ENCODE peak calls at places on chromosomes 12 and 14, in seven cellular contexts. One of them, this sample, is unnamed.

GRCh38 chr12:14950982-14951746 is 10.2 kb downstream of the ARHGDIB start:
- DNase-seq in PC-9: peak
- DNase-seq in IMR-90: no peak
- DNase-seq in left lung: no peak
- DNase-seq in AG09309: no peak
- DNase-seq in A549: no peak
- DNase-seq in testis: no peak
- DNase-seq in this sample: no peak

GRCh38 chr12:10331642-10332239 is 24.1 kb downstream of the KLRD1 start:
- DNase-seq in PC-9: no peak
- DNase-seq in IMR-90: peak
- DNase-seq in left lung: no peak
- DNase-seq in AG09309: peak
- DNase-seq in A549: peak
- DNase-seq in testis: no peak
- DNase-seq in this sample: peak

GRCh38 chr14:37142835-37143499 is 29.4 kb downstream of the SLC25A21 start:
- DNase-seq in PC-9: no peak
- DNase-seq in IMR-90: peak
- DNase-seq in left lung: no peak
- DNase-seq in AG09309: no peak
- DNase-seq in A549: no peak
- DNase-seq in testis: no peak
- DNase-seq in this sample: peak

GRCh38 chr12:69106482-69107118 is 132.8 kb upstream of the CPSF6 start:
- DNase-seq in PC-9: no peak
- DNase-seq in IMR-90: no peak
- DNase-seq in left lung: no peak
- DNase-seq in AG09309: no peak
- DNase-seq in A549: no peak
- DNase-seq in testis: no peak
- DNase-seq in this sample: no peak

GRCh38 chr12:65728913-65729793 is 95.1 kb upstream of the HMGA2 start:
- DNase-seq in PC-9: no peak
- DNase-seq in IMR-90: peak
- DNase-seq in left lung: peak
- DNase-seq in AG09309: no peak
- DNase-seq in A549: no peak
- DNase-seq in testis: no peak
- DNase-seq in this sample: peak

GRCh38 chr12:48788522-48788851 is 402 bp downstream of the ADCY6 start:
- DNase-seq in PC-9: no peak
- DNase-seq in IMR-90: no peak
- DNase-seq in left lung: peak
- DNase-seq in AG09309: no peak
- DNase-seq in A549: no peak
- DNase-seq in testis: no peak
- DNase-seq in this sample: no peak

GRCh38 chr12:50185975-50186663 is 18.9 kb upstream of the CERS5 start:
- DNase-seq in PC-9: no peak
- DNase-seq in IMR-90: peak
- DNase-seq in left lung: no peak
- DNase-seq in AG09309: peak
- DNase-seq in A549: no peak
- DNase-seq in testis: no peak
- DNase-seq in this sample: peak

GRCh38 chr14:101074124-101075024 is 170.9 kb upstream of the RTL1 start:
- DNase-seq in PC-9: no peak
- DNase-seq in IMR-90: no peak
- DNase-seq in left lung: peak
- DNase-seq in AG09309: no peak
- DNase-seq in A549: no peak
- DNase-seq in testis: peak
- DNase-seq in this sample: no peak

GRCh38 chr12:77847665-77848431 is 17.2 kb downstream of the NAV3 start:
- DNase-seq in PC-9: peak
- DNase-seq in IMR-90: peak
- DNase-seq in left lung: no peak
- DNase-seq in AG09309: peak
- DNase-seq in A549: no peak
- DNase-seq in testis: no peak
- DNase-seq in this sample: peak

GRCh38 chr14:95299271-95299670 is 20.4 kb downstream of the CLMN start:
- DNase-seq in PC-9: no peak
- DNase-seq in IMR-90: no peak
- DNase-seq in left lung: no peak
- DNase-seq in AG09309: no peak
- DNase-seq in A549: no peak
- DNase-seq in testis: no peak
- DNase-seq in this sample: no peak

GRCh38 chr12:77153706-77154105 is 88.3 kb upstream of the E2F7 start:
- DNase-seq in PC-9: no peak
- DNase-seq in IMR-90: no peak
- DNase-seq in left lung: no peak
- DNase-seq in AG09309: no peak
- DNase-seq in A549: no peak
- DNase-seq in testis: no peak
- DNase-seq in this sample: no peak

GRCh38 chr14:99928963-99929362 is 135.8 kb downstream of the EML1 start:
- DNase-seq in PC-9: no peak
- DNase-seq in IMR-90: no peak
- DNase-seq in left lung: no peak
- DNase-seq in AG09309: no peak
- DNase-seq in A549: no peak
- DNase-seq in testis: no peak
- DNase-seq in this sample: no peak

GRCh38 chr12:109944975-109945374 is 44.9 kb downstream of the TCHP start:
- DNase-seq in PC-9: no peak
- DNase-seq in IMR-90: peak
- DNase-seq in left lung: no peak
- DNase-seq in AG09309: no peak
- DNase-seq in A549: no peak
- DNase-seq in testis: peak
- DNase-seq in this sample: peak

GRCh38 chr14:55102141-55102547 is 26.9 kb upstream of the LGALS3 start:
- DNase-seq in PC-9: peak
- DNase-seq in IMR-90: peak
- DNase-seq in left lung: peak
- DNase-seq in AG09309: peak
- DNase-seq in A549: peak
- DNase-seq in testis: peak
- DNase-seq in this sample: peak

GRCh38 chr14:55103005-55103640 is 25.9 kb upstream of the LGALS3 start:
- DNase-seq in PC-9: peak
- DNase-seq in IMR-90: peak
- DNase-seq in left lung: peak
- DNase-seq in AG09309: peak
- DNase-seq in A549: peak
- DNase-seq in testis: peak
- DNase-seq in this sample: peak

GRCh38 chr14:55099741-55100140 is 29.3 kb upstream of the LGALS3 start:
- DNase-seq in PC-9: no peak
- DNase-seq in IMR-90: peak
- DNase-seq in left lung: no peak
- DNase-seq in AG09309: no peak
- DNase-seq in A549: no peak
- DNase-seq in testis: no peak
- DNase-seq in this sample: no peak

GRCh38 chr14:55104051-55104954 is 24.7 kb upstream of the LGALS3 start:
- DNase-seq in PC-9: peak
- DNase-seq in IMR-90: no peak
- DNase-seq in left lung: no peak
- DNase-seq in AG09309: no peak
- DNase-seq in A549: no peak
- DNase-seq in testis: no peak
- DNase-seq in this sample: no peak

DNA sequence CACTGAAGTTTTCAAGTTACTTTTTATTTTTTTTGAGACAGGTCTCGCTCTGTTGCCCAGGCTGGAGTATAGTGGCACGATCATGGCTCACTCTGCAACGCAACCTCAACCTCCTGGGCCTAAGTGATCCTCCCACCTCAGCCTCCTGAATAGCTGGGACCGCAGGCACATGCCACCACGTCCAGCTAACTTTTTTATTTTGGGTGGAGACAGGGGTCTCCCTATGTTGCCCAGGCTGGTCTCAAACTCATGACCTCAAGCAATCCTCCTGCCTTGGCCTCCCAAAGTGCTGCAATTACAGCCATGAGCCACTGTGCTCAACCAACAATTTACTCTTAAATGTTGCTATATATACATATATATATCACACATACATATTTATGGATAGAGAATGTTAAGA is 27.4 kb upstream of the LGALS3 start:
- DNase-seq in PC-9: no peak
- DNase-seq in IMR-90: no peak
- DNase-seq in left lung: no peak
- DNase-seq in AG09309: no peak
- DNase-seq in A549: no peak
- DNase-seq in testis: no peak
- DNase-seq in this sample: no peak
- TF ChIP-seq CTCF in PC-9: no peak
- TF ChIP-seq CTCF in IMR-90: no peak
- TF ChIP-seq CTCF in left lung: no peak
- TF ChIP-seq CTCF in AG09309: no peak
- TF ChIP-seq CTCF in A549: no peak
- TF ChIP-seq CTCF in testis: no peak
- TF ChIP-seq CTCF in this sample: no peak

DNA sequence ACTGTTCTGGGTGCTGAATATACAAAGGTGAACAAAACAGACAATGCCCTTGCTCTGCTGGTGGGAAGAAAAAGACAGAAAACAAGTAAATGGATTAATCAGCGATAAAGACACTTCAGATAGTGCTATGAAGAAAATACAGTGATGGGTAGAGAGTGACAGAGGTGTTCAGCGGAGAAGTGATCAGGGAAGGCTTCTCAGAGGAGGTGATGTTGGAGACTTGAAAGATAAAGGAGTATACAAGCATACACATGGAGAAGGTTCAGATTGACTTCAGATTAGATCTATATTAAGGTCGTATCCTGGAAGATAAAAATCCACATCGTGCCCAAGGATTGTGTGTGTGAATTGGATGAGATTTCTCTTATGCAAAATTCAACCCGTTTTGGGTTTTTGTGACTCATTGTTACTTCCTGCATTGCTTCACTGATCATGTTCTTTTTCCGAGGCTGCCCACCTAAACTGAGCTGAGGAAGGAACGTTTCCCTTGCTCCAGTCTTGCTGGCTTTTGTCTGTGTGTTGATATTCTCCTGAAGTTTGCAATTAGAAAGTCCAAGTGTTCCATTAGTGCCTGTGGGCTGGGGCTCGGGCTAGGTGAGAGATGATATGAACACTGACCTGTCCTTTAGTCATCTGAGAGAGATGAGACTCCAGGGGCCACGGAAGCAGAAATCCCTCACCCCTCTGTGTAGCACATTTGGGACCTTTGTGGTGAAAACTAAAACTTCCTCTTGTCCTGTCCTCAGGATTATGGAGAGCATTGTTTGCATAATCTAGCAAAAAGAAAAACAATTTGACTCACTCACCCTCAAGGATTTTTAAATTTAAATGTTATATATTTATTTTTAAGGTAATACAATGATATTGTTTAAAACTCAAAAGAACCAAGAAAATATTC is 27.6 kb downstream of the PLXNC1 start:
- DNase-seq in PC-9: no peak
- DNase-seq in IMR-90: peak
- DNase-seq in left lung: no peak
- DNase-seq in AG09309: no peak
- DNase-seq in A549: no peak
- DNase-seq in testis: no peak
- DNase-seq in this sample: no peak
- H3K4me3 ChIP-seq in PC-9: no peak
- H3K4me3 ChIP-seq in IMR-90: no peak
- H3K4me3 ChIP-seq in left lung: no peak
- H3K4me3 ChIP-seq in AG09309: no peak
- H3K4me3 ChIP-seq in A549: no peak
- H3K4me3 ChIP-seq in testis: no peak
- H3K4me3 ChIP-seq in this sample: no peak

DNA sequence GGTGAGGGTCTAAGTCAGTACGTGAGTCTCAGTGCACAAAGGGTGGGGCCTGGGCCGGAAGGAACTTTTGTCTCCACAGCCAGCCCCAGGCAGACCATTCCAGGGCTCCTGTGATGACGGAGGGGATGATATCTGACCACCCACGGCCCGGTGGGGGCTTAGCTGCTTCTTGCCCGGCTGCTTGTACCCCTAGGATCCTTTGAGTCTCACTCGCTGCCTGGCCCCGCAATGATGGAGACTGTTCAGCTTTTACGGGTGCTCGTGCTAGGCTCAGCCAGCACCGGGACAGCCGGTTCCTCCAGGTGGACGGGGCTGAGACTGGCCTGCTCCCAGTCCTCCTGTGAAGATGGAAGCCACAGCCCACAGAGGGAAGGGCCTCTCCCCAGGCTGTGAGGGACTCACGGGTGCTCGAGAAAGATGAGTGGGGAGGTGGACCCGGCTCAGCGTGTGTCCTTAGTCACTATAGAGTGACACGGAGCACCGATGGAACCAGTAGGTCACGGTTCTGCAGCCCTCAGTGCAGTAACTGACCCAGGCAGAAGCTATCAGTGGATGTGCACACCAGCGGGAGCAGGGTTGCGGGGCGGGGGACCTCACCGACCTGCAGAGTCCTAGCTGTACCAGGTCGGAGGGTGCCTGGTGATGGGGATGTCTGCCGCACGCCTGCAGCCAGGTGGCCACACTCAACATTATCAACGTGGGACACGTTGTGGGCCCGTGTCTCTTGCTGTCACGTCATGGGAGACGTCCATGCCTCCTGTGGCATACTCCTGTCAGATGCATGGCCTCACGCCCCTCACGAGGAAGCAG is 55.0 kb downstream of the ADGRD1 start:
- DNase-seq in PC-9: no peak
- DNase-seq in IMR-90: no peak
- DNase-seq in left lung: no peak
- DNase-seq in AG09309: no peak
- DNase-seq in A549: no peak
- DNase-seq in testis: no peak
- DNase-seq in this sample: no peak
- TF ChIP-seq CTCF in PC-9: no peak
- TF ChIP-seq CTCF in IMR-90: no peak
- TF ChIP-seq CTCF in left lung: no peak
- TF ChIP-seq CTCF in AG09309: no peak
- TF ChIP-seq CTCF in A549: no peak
- TF ChIP-seq CTCF in testis: no peak
- TF ChIP-seq CTCF in this sample: no peak

DNA sequence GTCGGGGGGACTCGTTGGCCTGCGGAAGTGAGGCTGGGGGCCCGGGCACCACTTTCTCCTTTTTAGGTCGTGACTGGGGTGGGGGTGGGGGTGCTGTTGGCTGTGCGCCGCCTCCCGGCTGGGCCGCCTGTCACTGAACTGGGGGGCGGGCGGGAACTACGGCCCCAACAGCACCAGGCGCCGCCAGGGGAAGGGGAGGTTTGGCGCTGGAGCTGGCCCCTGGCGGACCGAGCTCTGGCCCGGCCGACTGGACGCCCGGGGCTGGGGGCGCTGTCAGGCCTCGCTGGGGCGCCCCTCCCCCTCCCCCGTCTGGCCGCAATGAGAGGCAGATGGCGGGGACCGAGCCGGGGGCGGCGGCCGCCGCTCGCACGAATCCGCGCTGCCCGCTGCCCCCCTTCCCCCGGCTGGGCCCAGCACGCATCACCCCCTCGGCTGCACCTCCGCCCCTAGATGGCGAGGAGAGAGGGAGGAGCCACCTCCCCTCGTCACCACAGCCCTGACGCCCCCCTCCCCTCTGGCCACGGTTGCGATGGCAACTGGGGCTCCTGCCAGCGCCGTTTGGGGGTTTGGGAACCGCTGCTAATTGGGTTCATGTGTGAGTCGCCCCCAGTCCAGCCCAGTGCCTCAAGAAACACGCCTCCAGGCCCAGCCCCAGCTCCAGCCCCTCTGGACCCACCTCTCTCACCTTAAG is 723 bp downstream of the NFATC4 start:
- DNase-seq in PC-9: no peak
- DNase-seq in IMR-90: peak
- DNase-seq in left lung: no peak
- DNase-seq in AG09309: peak
- DNase-seq in A549: no peak
- DNase-seq in testis: peak
- DNase-seq in this sample: peak
- H3K4me3 ChIP-seq in PC-9: peak
- H3K4me3 ChIP-seq in IMR-90: peak
- H3K4me3 ChIP-seq in left lung: peak
- H3K4me3 ChIP-seq in AG09309: peak
- H3K4me3 ChIP-seq in A549: no peak
- H3K4me3 ChIP-seq in testis: peak
- H3K4me3 ChIP-seq in this sample: peak